ENCODE peak calls at places on chromosomes 4 and X, in four cellular contexts. S, V, W and R are unnamed samples.

GRCh38 chrX:131854586-131854985 is 168.5 kb upstream of the STK26 start:
- DNase-seq in S (peak), V (no peak), W (no peak), R (no peak)

GRCh38 chr4:148914301-148914700 is 472.1 kb upstream of the NR3C2 start:
- DNase-seq in S (no peak), W (no peak), V (no peak), R (no peak)

GRCh38 chr4:160175064-160175643 is 1072.3 kb downstream of the RAPGEF2 start:
- DNase-seq in S (no peak), V (peak), W (no peak), R (no peak)

GRCh38 chrX:136731207-136731782 is 49.4 kb downstream of the ARHGEF6 start:
- DNase-seq in S (no peak), V (no peak), W (no peak), R (no peak)

GRCh38 chr4:94575652-94576051 is 123.9 kb downstream of the PDLIM5 start:
- DNase-seq in W (no peak), V (no peak), S (no peak), R (no peak)

GRCh38 chr4:87835732-87836131 is 3.0 kb downstream of the MEPE start:
- DNase-seq in W (no peak), V (no peak), S (no peak), R (no peak)

GRCh38 chrX:39603291-39603690 is 494.5 kb downstream of the BCOR start:
- DNase-seq in S (no peak), V (no peak), W (no peak), R (no peak)

GRCh38 chrX:138886769-138887168 is 175.3 kb upstream of the FGF13 start:
- DNase-seq in V (no peak), S (no peak), W (no peak), R (no peak)

GRCh38 chr4:176438401-176438800 is 118.6 kb downstream of the SPCS3 start:
- DNase-seq in W (no peak), S (no peak), V (no peak), R (no peak)

GRCh38 chr4:151043803-151044535 is 28.9 kb upstream of the LRBA start:
- DNase-seq in V (no peak), W (no peak), S (no peak), R (no peak)

GRCh38 chrX:3582421-3582820 is 131.0 kb downstream of the PRKX start:
- DNase-seq in S (no peak), W (no peak), V (no peak), R (no peak)

GRCh38 chr4:78059524-78059889 is 2.4 kb downstream of the FRAS1 start:
- DNase-seq in S (peak), V (peak), W (peak), R (peak)

GRCh38 chr4:3463556-3464348 is 646 bp downstream of the DOK7 start:
- DNase-seq in W (no peak), V (no peak), S (no peak), R (no peak)

GRCh38 chr4:55183926-55184599 is 58.7 kb upstream of the KDR start:
- DNase-seq in S (peak), V (no peak), W (no peak), R (no peak)

GRCh38 chrX:144586756-144587155 is 660.5 kb upstream of the SPANXN1 start:
- DNase-seq in W (no peak), V (no peak), S (no peak), R (no peak)

GRCh38 chr4:20462426-20463175 is 210.9 kb downstream of the SLIT2 start:
- DNase-seq in W (no peak), S (peak), V (no peak), R (no peak)

GRCh38 chr4:38857354-38858096 is 908 bp upstream of the TLR6 start:
- DNase-seq in S (peak), W (peak), V (no peak), R (no peak)